ENCODE peak calls at places on chromosome 20, in four cellular contexts. N is GM12878, A is K562, G is HepG2. Z is an unnamed sample.
A peak's percentile ranks its signal among the peaks of the same experiment; 100 is the strongest.

GRCh38 chr20:33674294-33675126 is at the start of gene NECAB3:
- DNase-seq in N (no peak), A (peak; percentile 92), G (peak; percentile 82), Z (peak; percentile 75)

GRCh38 chr20:17663040-17663399 is 19.0 kb downstream of the RRBP1 start:
- DNase-seq in N (no peak), A (no peak), G (no peak), Z (no peak)

GRCh38 chr20:47568019-47568418 is 66.3 kb downstream of the NCOA3 start:
- DNase-seq in N (no peak), A (no peak), G (peak; percentile 32), Z (peak; percentile 62)

GRCh38 chr20:50563133-50563944 is 53.2 kb downstream of the PTPN1 start:
- DNase-seq in N (no peak), A (no peak), G (peak; percentile 80), Z (no peak)

GRCh38 chr20:50242863-50243609 is 52.4 kb downstream of the CEBPB start:
- DNase-seq in N (no peak), A (no peak), G (peak; percentile 93), Z (no peak)

GRCh38 chr20:24634855-24635254 is 165.4 kb downstream of the SYNDIG1 start:
- DNase-seq in N (no peak), A (peak; percentile 47), G (peak; percentile 42), Z (peak; percentile 91)

GRCh38 chr20:60430516-60431001 is 472.3 kb downstream of the CDH26 start:
- DNase-seq in N (no peak), A (no peak), G (no peak), Z (no peak)

GRCh38 chr20:37670426-37670825 is 23.4 kb upstream of the CTNNBL1 start:
- DNase-seq in N (no peak), A (no peak), G (no peak), Z (no peak)

DNA sequence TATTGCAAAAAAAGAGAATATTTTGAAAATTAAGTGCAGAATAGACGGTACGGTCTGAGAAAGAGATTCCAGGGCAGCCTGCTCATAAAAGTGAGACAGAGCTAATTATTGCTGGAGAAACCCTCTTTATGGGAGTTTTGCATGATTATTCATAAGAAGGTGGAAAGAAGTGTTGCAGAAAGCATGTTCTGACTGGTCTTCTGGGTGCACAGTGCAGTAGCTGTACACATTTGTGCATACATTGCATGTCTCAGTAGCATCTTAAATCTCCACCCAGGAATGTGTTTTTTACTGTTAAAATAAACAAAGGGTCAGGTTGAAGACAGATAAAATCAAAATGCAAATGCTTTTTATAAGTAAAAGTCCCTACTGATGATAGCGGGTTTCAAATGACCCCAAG is 1813.6 kb upstream of the DEFB115 start:
- DNase-seq in N (peak; percentile 42), A (no peak), G (no peak), Z (no peak)
- TF ChIP-seq SMC3 in N (no peak), A (no peak), G (no peak), Z (no peak)

DNA sequence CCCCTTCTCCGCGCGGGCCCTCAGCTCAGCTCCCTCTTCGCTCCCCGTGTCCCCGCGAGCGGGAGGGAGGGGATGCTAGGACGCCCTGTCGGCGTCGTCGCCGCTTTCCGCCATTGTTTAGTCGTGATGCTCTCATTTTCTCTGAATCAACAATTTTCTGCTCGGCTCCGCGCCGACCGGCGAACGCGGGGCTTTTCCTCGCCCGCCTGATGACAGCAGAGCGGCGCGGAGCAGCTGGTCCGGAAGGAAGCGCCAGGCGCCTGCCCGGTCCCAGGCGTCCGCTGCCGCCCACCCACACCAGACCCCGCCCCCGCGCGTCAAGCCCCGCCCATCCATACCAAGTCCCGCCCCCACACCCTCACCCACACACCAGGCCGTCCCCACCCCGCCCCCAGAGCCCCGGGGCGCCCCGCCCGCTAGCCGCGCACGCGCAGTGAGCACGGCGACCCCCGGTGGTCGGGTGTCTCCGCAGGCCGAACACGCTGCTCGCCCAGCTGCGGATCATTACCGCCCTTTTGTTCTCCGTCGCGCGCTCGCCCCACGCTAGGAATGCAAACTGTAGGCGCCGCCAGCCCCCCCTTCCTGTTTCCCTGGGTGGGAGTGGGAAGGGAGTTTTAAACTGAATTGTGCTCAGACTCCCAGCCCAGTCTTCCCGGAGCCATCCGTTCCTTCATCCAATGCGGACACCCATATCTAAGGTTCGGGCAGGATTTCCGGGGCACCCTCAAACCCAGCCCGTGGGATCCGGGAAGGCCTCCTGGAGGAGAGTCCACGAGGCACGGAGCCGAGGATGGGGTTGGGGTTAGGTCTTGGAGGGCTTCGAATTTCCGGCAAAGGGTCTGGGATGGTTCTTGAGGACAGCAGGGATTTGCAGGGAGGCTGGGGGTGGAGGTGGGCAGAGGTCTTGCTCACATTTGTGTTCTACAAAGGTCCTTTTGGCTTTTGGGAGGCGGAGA is 49.8 kb upstream of the SLC32A1 start:
- DNase-seq in N (no peak), A (peak; percentile 99), G (no peak), Z (no peak)
- TF ChIP-seq JUNB in N (no peak), A (no peak), G (no peak), Z (no peak)

DNA sequence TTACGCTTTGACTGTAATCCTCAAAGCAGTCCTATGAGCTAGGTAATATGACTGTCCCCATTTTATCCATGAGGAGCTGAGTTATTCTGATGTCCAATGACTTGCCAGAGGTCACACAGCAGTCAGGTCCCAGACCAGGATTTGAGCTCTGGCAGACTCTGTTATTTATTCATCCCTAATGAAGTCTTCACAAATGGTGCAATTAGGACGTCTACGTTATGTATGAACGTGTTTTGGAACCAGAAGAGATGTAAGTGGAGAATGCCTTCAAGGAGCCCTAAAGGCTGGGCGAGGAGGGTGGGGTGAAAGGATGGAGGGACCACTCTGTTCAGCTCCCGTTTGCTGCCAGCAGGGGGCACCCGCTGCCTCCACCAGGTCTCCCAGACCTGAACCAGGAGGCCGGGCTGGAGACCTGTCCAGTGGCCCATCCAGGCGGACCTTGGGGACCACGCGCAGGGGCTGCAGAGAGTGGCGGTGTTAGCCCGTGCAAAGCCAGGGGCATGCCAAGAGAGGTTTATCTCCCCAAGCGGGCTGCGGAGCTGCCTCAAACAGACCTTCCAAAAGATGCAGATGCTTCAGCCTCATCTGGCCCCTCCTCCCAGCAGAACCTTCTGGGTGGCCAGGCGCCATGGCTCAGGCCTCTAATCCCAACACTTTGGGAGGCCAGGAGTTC is 15.2 kb upstream of the ZNF335 start:
- DNase-seq in N (no peak), A (peak; percentile 90), G (peak; percentile 73), Z (peak; percentile 83)
- TF ChIP-seq SMC3 in N (peak; percentile 77), A (peak; percentile 72), G (peak; percentile 3), Z (peak; percentile 58)

GRCh38 chr20:36147707-36148106 is 6.8 kb upstream of the EPB41L1 start:
- DNase-seq in N (no peak), A (no peak), G (no peak), Z (no peak)
- TF ChIP-seq JUNB in N (no peak), A (no peak), G (no peak), Z (no peak)

DNA sequence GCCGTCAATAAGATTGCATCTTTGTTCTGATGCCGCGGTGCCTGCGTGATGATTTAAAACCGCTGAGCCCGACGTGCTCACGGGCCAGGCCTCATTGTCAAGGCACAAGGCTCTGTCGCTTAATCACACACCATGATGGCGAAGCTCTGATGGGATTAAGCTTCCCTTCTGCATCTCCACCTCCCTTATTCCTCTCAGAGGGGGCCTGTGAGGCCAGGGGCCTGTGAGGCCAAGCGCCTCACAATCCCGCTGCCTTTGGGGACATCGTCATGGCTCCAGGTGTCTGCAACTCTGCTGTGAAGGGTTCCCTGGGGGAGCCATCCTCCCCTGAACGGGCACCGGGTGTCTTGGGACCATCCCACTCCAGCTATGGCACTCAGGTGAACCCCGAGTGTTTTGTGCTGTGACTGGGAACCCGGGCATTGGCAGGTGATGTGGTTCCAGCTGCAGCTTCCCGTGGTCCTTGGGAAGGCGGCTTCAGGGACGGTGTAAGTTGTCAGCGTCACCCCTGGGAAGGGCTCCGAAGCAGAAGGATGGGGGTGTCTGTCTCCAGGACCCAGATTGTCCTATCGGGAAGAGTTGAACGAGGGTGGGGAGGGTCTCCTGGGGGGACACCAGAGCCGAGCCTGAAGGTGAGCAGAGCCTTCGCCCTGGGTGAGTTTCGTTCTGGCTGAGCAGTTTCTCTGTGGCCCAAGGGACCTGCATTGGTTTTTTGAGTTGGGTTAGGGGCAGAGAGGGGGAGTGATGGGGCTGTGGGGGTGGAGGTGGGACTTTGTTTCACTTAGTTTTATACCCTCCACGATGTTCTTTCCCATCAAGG is 18.0 kb upstream of the BHLHE23 start:
- DNase-seq in N (no peak), A (no peak), G (no peak), Z (no peak)
- TF ChIP-seq SMC3 in N (no peak), A (no peak), G (no peak), Z (no peak)